ENCODE peak calls at places on chromosome 5, in eight cellular contexts. B is mesendoderm, Y is lower lobe of right lung, G is prostate gland, Z is AG09309, A is Caco-2, X is HAP-1, F is tibial artery. U is an unnamed sample.

GRCh38 chr5:142245776-142246175 is 79.0 kb downstream of the SPRY4 start:
- DNase-seq in Z (no peak), G (no peak), B (peak), X (no peak), F (no peak), A (no peak), Y (no peak), U (no peak)

GRCh38 chr5:132608107-132608506 is 49.9 kb upstream of the IL13 start:
- DNase-seq in A (no peak), F (no peak), Y (no peak), B (no peak), G (no peak), X (no peak), Z (peak), U (no peak)

GRCh38 chr5:151905639-151906038 is 19.0 kb downstream of the GLRA1 start:
- DNase-seq in F (no peak), X (no peak), G (no peak), Y (no peak), B (no peak), Z (no peak), A (no peak), U (no peak)

GRCh38 chr5:6829150-6829784 is 116.0 kb downstream of the TENT4A start:
- DNase-seq in Z (no peak), A (no peak), B (no peak), Y (no peak), G (no peak), F (no peak), X (no peak), U (no peak)

GRCh38 chr5:90301248-90301647 is 108.3 kb downstream of the CETN3 start:
- DNase-seq in F (no peak), A (no peak), G (no peak), X (no peak), B (no peak), Y (no peak), Z (no peak), U (no peak)

GRCh38 chr5:142014911-142015584 is 2.2 kb upstream of the GNPDA1 start:
- DNase-seq in A (peak), Z (peak), G (peak), X (peak), F (no peak), B (peak), Y (no peak), U (peak)

GRCh38 chr5:6458833-6459232 is 10.2 kb downstream of the UBE2QL1 start:
- DNase-seq in F (peak), A (no peak), Z (no peak), G (no peak), Y (no peak), B (no peak), X (no peak), U (no peak)

GRCh38 chr5:157528036-157528632 is 47.4 kb downstream of the ADAM19 start:
- DNase-seq in Z (no peak), B (no peak), X (no peak), Y (no peak), G (no peak), F (peak), A (peak), U (no peak)

GRCh38 chr5:60257852-60258251 is 364.3 kb upstream of the PDE4D start:
- DNase-seq in Z (no peak), Y (peak), G (no peak), X (no peak), F (no peak), B (no peak), A (no peak), U (no peak)

GRCh38 chr5:38518341-38518740 is 38.1 kb downstream of the LIFR start:
- DNase-seq in Y (no peak), G (no peak), B (no peak), X (no peak), F (no peak), Z (no peak), A (no peak), U (no peak)

GRCh38 chr5:33313150-33313549 is 127.6 kb upstream of the TARS1 start:
- DNase-seq in A (no peak), B (peak), Y (no peak), F (no peak), G (peak), Z (peak), X (no peak), U (no peak)

GRCh38 chr5:97242351-97242750 is 59.3 kb upstream of the RIOK2 start:
- DNase-seq in A (no peak), Y (no peak), B (no peak), Z (no peak), X (no peak), G (no peak), F (no peak), U (no peak)

GRCh38 chr5:43041131-43041668 is 1.1 kb upstream of the ANXA2R start:
- DNase-seq in X (peak), B (no peak), G (no peak), A (peak), F (peak), Z (no peak), Y (peak), U (no peak)

GRCh38 chr5:78295035-78295961 is 800 bp upstream of the AP3B1 start:
- DNase-seq in Z (no peak), Y (peak), G (peak), F (peak), A (peak), X (peak), B (peak), U (no peak)

GRCh38 chr5:45639038-45639437 is 57.1 kb downstream of the HCN1 start:
- DNase-seq in Y (no peak), Z (no peak), X (no peak), G (no peak), B (peak), F (no peak), A (peak), U (no peak)

GRCh38 chr5:144203750-144204596 is 33.3 kb downstream of the KCTD16 start:
- DNase-seq in G (peak), X (peak), F (no peak), Y (no peak), B (peak), Z (no peak), A (peak), U (no peak)

GRCh38 chr5:148826082-148826971 is at the start of gene ADRB2:
- DNase-seq in X (peak), F (peak), A (peak), G (peak), Z (peak), B (peak), Y (peak), U (peak)

GRCh38 chr5:1506242-1507015 is 17.3 kb downstream of the LPCAT1 start:
- DNase-seq in A (no peak), B (no peak), F (no peak), Z (no peak), G (no peak), X (no peak), Y (no peak), U (no peak)

GRCh38 chr5:31809037-31809910 is 170.3 kb downstream of the PDZD2 start:
- DNase-seq in Y (peak), A (peak), Z (peak), F (peak), B (peak), X (peak), G (peak), U (no peak)

GRCh38 chr5:21263361-21263760 is 1275.4 kb upstream of the CDH18 start:
- DNase-seq in A (no peak), F (no peak), Z (no peak), X (no peak), B (no peak), G (no peak), Y (no peak), U (no peak)

GRCh38 chr5:2491846-2492245 is 259.6 kb downstream of the IRX2 start:
- DNase-seq in G (no peak), Z (no peak), X (no peak), F (no peak), Y (no peak), B (no peak), A (no peak), U (no peak)

GRCh38 chr5:73238873-73239272 is 65.9 kb downstream of the TMEM174 start:
- DNase-seq in F (no peak), Y (no peak), B (no peak), X (no peak), A (no peak), G (no peak), Z (no peak), U (no peak)
- H3K4me3 ChIP-seq in F (no peak), Y (no peak), B (no peak), X (no peak), A (no peak), G (no peak), Z (no peak), U (no peak)

GRCh38 chr5:171390883-171391677 is 3.4 kb downstream of the NPM1 start:
- DNase-seq in Z (no peak), X (no peak), B (no peak), A (no peak), F (no peak), G (no peak), Y (no peak), U (no peak)

GRCh38 chr5:171391996-171392577 is 4.4 kb downstream of the NPM1 start:
- DNase-seq in G (no peak), F (no peak), Y (no peak), X (no peak), B (no peak), Z (no peak), A (no peak), U (no peak)

GRCh38 chr5:171395042-171395441 is 7.4 kb downstream of the NPM1 start:
- DNase-seq in B (no peak), G (no peak), X (no peak), A (no peak), Y (no peak), Z (no peak), F (no peak), U (no peak)

GRCh38 chr5:171388816-171389168 is 1.1 kb downstream of the NPM1 start:
- DNase-seq in B (no peak), X (peak), G (no peak), Y (peak), Z (no peak), A (no peak), F (no peak), U (no peak)

GRCh38 chr5:171392585-171393159 is 5.0 kb downstream of the NPM1 start:
- DNase-seq in F (no peak), A (no peak), X (no peak), G (no peak), B (no peak), Z (no peak), Y (no peak), U (no peak)
- H3K4me3 ChIP-seq in F (no peak), A (no peak), X (no peak), G (no peak), B (no peak), Z (no peak), Y (no peak), U (no peak)

DNA sequence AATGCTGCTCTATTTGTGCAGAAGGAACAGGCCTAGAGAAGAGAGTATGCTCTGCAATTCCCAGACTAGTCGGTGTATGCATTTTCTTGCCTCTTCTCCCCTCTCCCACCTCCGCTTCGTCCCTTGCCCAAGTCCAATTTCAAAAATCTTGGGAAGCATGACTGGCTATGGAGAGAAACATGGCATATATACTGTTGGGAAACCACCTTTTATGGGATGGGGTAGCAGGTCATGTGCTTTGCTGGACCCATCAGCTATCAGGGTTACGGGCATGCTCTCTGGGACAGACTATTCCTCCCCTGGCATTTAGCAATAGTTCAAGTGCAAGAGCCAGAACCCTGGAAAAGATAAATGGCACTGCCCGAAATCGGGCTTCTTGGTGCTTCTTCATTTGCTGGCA is 12.0 kb downstream of the ISL1 start:
- DNase-seq in G (no peak), Y (no peak), X (no peak), F (no peak), Z (no peak), A (no peak), B (no peak), U (no peak)
- H3K4me3 ChIP-seq in G (no peak), Y (no peak), X (no peak), F (no peak), Z (no peak), A (no peak), B (no peak), U (no peak)

GRCh38 chr5:94361832-94362754 is 256.3 kb downstream of the KIAA0825 start:
- DNase-seq in B (peak), Y (no peak), X (no peak), A (peak), G (no peak), Z (no peak), F (no peak), U (peak)
- H3K4me3 ChIP-seq in B (no peak), Y (no peak), X (no peak), A (no peak), G (no peak), Z (no peak), F (no peak), U (peak)

DNA sequence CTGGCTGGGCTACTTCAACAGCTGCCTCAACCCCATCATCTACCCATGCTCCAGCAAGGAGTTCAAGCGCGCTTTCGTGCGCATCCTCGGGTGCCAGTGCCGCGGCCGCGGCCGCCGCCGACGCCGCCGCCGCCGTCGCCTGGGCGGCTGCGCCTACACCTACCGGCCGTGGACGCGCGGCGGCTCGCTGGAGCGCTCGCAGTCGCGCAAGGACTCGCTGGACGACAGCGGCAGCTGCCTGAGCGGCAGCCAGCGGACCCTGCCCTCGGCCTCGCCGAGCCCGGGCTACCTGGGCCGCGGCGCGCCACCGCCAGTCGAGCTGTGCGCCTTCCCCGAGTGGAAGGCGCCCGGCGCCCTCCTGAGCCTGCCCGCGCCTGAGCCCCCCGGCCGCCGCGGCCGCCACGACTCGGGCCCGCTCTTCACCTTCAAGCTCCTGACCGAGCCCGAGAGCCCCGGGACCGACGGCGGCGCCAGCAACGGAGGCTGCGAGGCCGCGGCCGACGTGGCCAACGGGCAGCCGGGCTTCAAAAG is 36.9 kb upstream of the TTC1 start:
- DNase-seq in A (peak), B (peak), F (no peak), Y (no peak), G (no peak), Z (no peak), X (no peak), U (no peak)
- H3K4me3 ChIP-seq in A (no peak), B (no peak), F (peak), Y (peak), G (no peak), Z (no peak), X (no peak), U (peak)

GRCh38 chr5:154472871-154473580 is 5.0 kb downstream of the HAND1 start:
- DNase-seq in X (no peak), A (no peak), F (no peak), B (peak), Y (no peak), G (no peak), Z (no peak), U (no peak)
- H3K4me3 ChIP-seq in X (no peak), A (no peak), F (no peak), B (no peak), Y (no peak), G (no peak), Z (no peak), U (no peak)

GRCh38 chr5:150154618-150155134 is 969 bp downstream of the PDGFRB start:
- DNase-seq in A (no peak), Z (no peak), B (peak), G (no peak), Y (no peak), X (peak), F (no peak), U (no peak)
- H3K4me3 ChIP-seq in A (no peak), Z (peak), B (no peak), G (peak), Y (peak), X (no peak), F (peak), U (no peak)

GRCh38 chr5:133967124-133967523 is 1.3 kb downstream of the C5orf15 start:
- DNase-seq in Y (no peak), B (no peak), A (no peak), F (no peak), X (no peak), Z (no peak), G (no peak), U (no peak)
- H3K4me3 ChIP-seq in Y (peak), B (no peak), A (peak), F (peak), X (peak), Z (no peak), G (no peak), U (no peak)

DNA sequence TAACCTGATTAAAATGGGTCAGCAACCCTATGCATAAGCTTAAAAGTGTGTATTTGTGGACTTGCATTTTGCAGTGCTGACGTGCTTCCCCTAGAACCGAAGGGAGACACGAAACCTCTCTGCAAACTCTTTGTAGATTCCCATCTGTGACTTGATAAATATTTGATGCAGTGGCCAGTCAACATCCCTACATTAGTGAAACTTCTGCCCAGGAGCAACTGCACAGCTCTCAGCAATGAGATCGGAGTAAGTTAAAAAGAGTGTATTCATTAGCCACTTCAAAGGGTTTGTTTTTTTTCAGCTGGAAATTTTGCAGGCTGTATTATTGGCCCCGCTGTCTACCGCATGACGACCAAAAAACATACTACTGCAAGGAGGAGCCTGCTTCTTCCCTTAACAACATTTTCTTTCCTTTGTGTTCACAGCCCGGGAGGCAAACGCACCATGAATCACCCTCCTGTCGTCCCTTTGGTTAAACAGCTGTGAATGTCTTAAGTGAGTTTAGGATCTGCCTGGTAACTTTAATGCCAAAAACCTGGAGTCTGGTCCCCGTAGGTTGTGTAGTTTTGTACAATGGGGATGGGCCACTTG is 38.0 kb upstream of the TCERG1 start:
- DNase-seq in A (no peak), B (peak), Z (no peak), G (no peak), X (no peak), F (no peak), Y (no peak), U (no peak)
- H3K4me3 ChIP-seq in A (no peak), B (no peak), Z (no peak), G (no peak), X (no peak), F (no peak), Y (no peak), U (no peak)

GRCh38 chr5:140041492-140042421 is 1.3 kb downstream of the NRG2 start:
- DNase-seq in F (peak), Z (no peak), A (no peak), B (peak), X (peak), Y (peak), G (peak), U (no peak)
- H3K4me3 ChIP-seq in F (peak), Z (peak), A (peak), B (no peak), X (peak), Y (peak), G (peak), U (peak)